ENCODE peak calls at places on chromosome 21, in five cellular contexts. D, W, K, G and F are unnamed samples.

GRCh38 chr21:39082656-39083376 is 100.4 kb downstream of the PSMG1 start:
- DNase-seq in D (no peak), W (no peak), K (no peak), G (no peak), F (no peak)

GRCh38 chr21:46098303-46099141 is 610 bp downstream of the COL6A2 start:
- DNase-seq in D (peak), W (no peak), K (no peak), G (no peak), F (no peak)

GRCh38 chr21:41396452-41397107 is 29.5 kb upstream of the MX1 start:
- DNase-seq in D (no peak), W (no peak), K (no peak), G (no peak), F (peak)

GRCh38 chr21:35048706-35049617 is at the start of gene RUNX1:
- DNase-seq in D (peak), W (peak), K (no peak), G (peak), F (peak)

GRCh38 chr21:24456358-24456757 is 1150.9 kb downstream of the MRPL39 start:
- DNase-seq in D (peak), W (no peak), K (no peak), G (no peak), F (no peak)

GRCh38 chr21:38936237-38936636 is 130.5 kb downstream of the ETS2 start:
- DNase-seq in D (no peak), W (no peak), K (no peak), G (no peak), F (no peak)

GRCh38 chr21:31667639-31668038 is 8.1 kb downstream of the SOD1 start:
- DNase-seq in D (no peak), W (no peak), K (no peak), G (no peak), F (no peak)

GRCh38 chr21:43311303-43311817 is 115.6 kb downstream of the SIK1 start:
- DNase-seq in D (no peak), W (no peak), K (no peak), G (no peak), F (no peak)

GRCh38 chr21:27112186-27112585 is 145.3 kb upstream of the ADAMTS5 start:
- DNase-seq in D (no peak), W (no peak), K (no peak), G (no peak), F (no peak)

GRCh38 chr21:40685121-40685630 is 161.8 kb downstream of the DSCAM start:
- DNase-seq in D (no peak), W (no peak), K (no peak), G (no peak), F (no peak)

GRCh38 chr21:27571706-27572105 is 604.8 kb upstream of the ADAMTS5 start:
- DNase-seq in D (peak), W (no peak), K (peak), G (no peak), F (no peak)

GRCh38 chr21:46083271-46084040 is 14.5 kb upstream of the COL6A2 start:
- DNase-seq in D (no peak), W (no peak), K (peak), G (no peak), F (no peak)

GRCh38 chr21:21612446-21612845 is 614.2 kb downstream of the NCAM2 start:
- DNase-seq in D (peak), W (no peak), K (peak), G (no peak), F (no peak)

GRCh38 chr21:33362044-33362555 is 37.3 kb downstream of the IFNAR1 start:
- DNase-seq in D (no peak), W (peak), K (no peak), G (no peak), F (peak)

GRCh38 chr21:31326478-31327247 is 17.4 kb downstream of the TIAM1 start:
- DNase-seq in D (no peak), W (peak), K (no peak), G (peak), F (no peak)

GRCh38 chr21:17427831-17428483 is 84.9 kb upstream of the CXADR start:
- DNase-seq in D (no peak), W (no peak), K (no peak), G (no peak), F (no peak)

GRCh38 chr21:26966978-26967913 is at the start of gene ADAMTS5:
- DNase-seq in D (peak), W (no peak), K (peak), G (no peak), F (peak)